ENCODE peak calls at places on chromosomes 12 and 14, in four cellular contexts. One of them, this sample, is unnamed.

GRCh38 chr12:78402366-78403134 is 462.0 kb upstream of the SYT1 start:
- DNase-seq in kidney epithelial cell: no peak
- DNase-seq in Kasumi-1: no peak
- DNase-seq in stimulated activated CD4-positive, alpha-beta T cell treated with anti-CD3 and anti-CD28 coated beads, Interleukin-2, amount 100 ng/mL, for 48 hours: no peak
- DNase-seq in this sample: no peak

GRCh38 chr14:49467091-49467490 is 119.1 kb downstream of the RPS29 start:
- DNase-seq in kidney epithelial cell: no peak
- DNase-seq in Kasumi-1: no peak
- DNase-seq in stimulated activated CD4-positive, alpha-beta T cell treated with anti-CD3 and anti-CD28 coated beads, Interleukin-2, amount 100 ng/mL, for 48 hours: no peak
- DNase-seq in this sample: no peak

GRCh38 chr12:116317139-116317538 is 39.6 kb upstream of the MED13L start:
- DNase-seq in kidney epithelial cell: no peak
- DNase-seq in Kasumi-1: no peak
- DNase-seq in stimulated activated CD4-positive, alpha-beta T cell treated with anti-CD3 and anti-CD28 coated beads, Interleukin-2, amount 100 ng/mL, for 48 hours: no peak
- DNase-seq in this sample: no peak

GRCh38 chr14:65159281-65160062 is 57.2 kb upstream of the MAX start:
- DNase-seq in kidney epithelial cell: no peak
- DNase-seq in Kasumi-1: no peak
- DNase-seq in stimulated activated CD4-positive, alpha-beta T cell treated with anti-CD3 and anti-CD28 coated beads, Interleukin-2, amount 100 ng/mL, for 48 hours: no peak
- DNase-seq in this sample: peak; percentile 36

GRCh38 chr12:41663487-41664258 is 475.6 kb downstream of the PDZRN4 start:
- DNase-seq in kidney epithelial cell: no peak
- DNase-seq in Kasumi-1: peak; percentile 57
- DNase-seq in stimulated activated CD4-positive, alpha-beta T cell treated with anti-CD3 and anti-CD28 coated beads, Interleukin-2, amount 100 ng/mL, for 48 hours: no peak
- DNase-seq in this sample: peak; percentile 72

GRCh38 chr12:116136340-116136739 is 141.2 kb downstream of the MED13L start:
- DNase-seq in kidney epithelial cell: no peak
- DNase-seq in Kasumi-1: peak; percentile 26
- DNase-seq in stimulated activated CD4-positive, alpha-beta T cell treated with anti-CD3 and anti-CD28 coated beads, Interleukin-2, amount 100 ng/mL, for 48 hours: no peak
- DNase-seq in this sample: no peak

GRCh38 chr12:64521838-64522237 is 69.9 kb downstream of the TBK1 start:
- DNase-seq in kidney epithelial cell: no peak
- DNase-seq in Kasumi-1: no peak
- DNase-seq in stimulated activated CD4-positive, alpha-beta T cell treated with anti-CD3 and anti-CD28 coated beads, Interleukin-2, amount 100 ng/mL, for 48 hours: no peak
- DNase-seq in this sample: no peak

GRCh38 chr14:94445003-94445402 is 7.6 kb downstream of the SERPINA11 start:
- DNase-seq in kidney epithelial cell: no peak
- DNase-seq in Kasumi-1: no peak
- DNase-seq in stimulated activated CD4-positive, alpha-beta T cell treated with anti-CD3 and anti-CD28 coated beads, Interleukin-2, amount 100 ng/mL, for 48 hours: no peak
- DNase-seq in this sample: no peak

GRCh38 chr12:93978553-93978952 is 169.8 kb upstream of the PLXNC1 start:
- DNase-seq in kidney epithelial cell: no peak
- DNase-seq in Kasumi-1: no peak
- DNase-seq in stimulated activated CD4-positive, alpha-beta T cell treated with anti-CD3 and anti-CD28 coated beads, Interleukin-2, amount 100 ng/mL, for 48 hours: no peak
- DNase-seq in this sample: no peak

GRCh38 chr14:105853089-105853906 is 326.9 kb downstream of the TMEM121 start:
- DNase-seq in kidney epithelial cell: no peak
- DNase-seq in Kasumi-1: no peak
- DNase-seq in stimulated activated CD4-positive, alpha-beta T cell treated with anti-CD3 and anti-CD28 coated beads, Interleukin-2, amount 100 ng/mL, for 48 hours: no peak
- DNase-seq in this sample: no peak

GRCh38 chr12:42482086-42482819 is 107.3 kb downstream of the PRICKLE1 start:
- DNase-seq in kidney epithelial cell: no peak
- DNase-seq in Kasumi-1: no peak
- DNase-seq in stimulated activated CD4-positive, alpha-beta T cell treated with anti-CD3 and anti-CD28 coated beads, Interleukin-2, amount 100 ng/mL, for 48 hours: no peak
- DNase-seq in this sample: no peak

GRCh38 chr14:103512701-103513611 is 9.7 kb downstream of the CKB start:
- DNase-seq in kidney epithelial cell: no peak
- DNase-seq in Kasumi-1: peak; percentile 34
- DNase-seq in stimulated activated CD4-positive, alpha-beta T cell treated with anti-CD3 and anti-CD28 coated beads, Interleukin-2, amount 100 ng/mL, for 48 hours: no peak
- DNase-seq in this sample: peak; percentile 45

GRCh38 chr12:2397356-2398045 is 344.7 kb downstream of the CACNA1C start:
- DNase-seq in kidney epithelial cell: no peak
- DNase-seq in Kasumi-1: no peak
- DNase-seq in stimulated activated CD4-positive, alpha-beta T cell treated with anti-CD3 and anti-CD28 coated beads, Interleukin-2, amount 100 ng/mL, for 48 hours: no peak
- DNase-seq in this sample: no peak

GRCh38 chr12:126507231-126507630 is 1442.0 kb downstream of the AACS start:
- DNase-seq in kidney epithelial cell: no peak
- DNase-seq in Kasumi-1: no peak
- DNase-seq in stimulated activated CD4-positive, alpha-beta T cell treated with anti-CD3 and anti-CD28 coated beads, Interleukin-2, amount 100 ng/mL, for 48 hours: no peak
- DNase-seq in this sample: no peak

GRCh38 chr12:103827800-103828440 is 13.1 kb downstream of the NT5DC3 start:
- DNase-seq in kidney epithelial cell: no peak
- DNase-seq in Kasumi-1: no peak
- DNase-seq in stimulated activated CD4-positive, alpha-beta T cell treated with anti-CD3 and anti-CD28 coated beads, Interleukin-2, amount 100 ng/mL, for 48 hours: no peak
- DNase-seq in this sample: no peak

GRCh38 chr12:51442324-51442723 is 17.7 kb downstream of the SLC4A8 start:
- DNase-seq in kidney epithelial cell: no peak
- DNase-seq in Kasumi-1: no peak
- DNase-seq in stimulated activated CD4-positive, alpha-beta T cell treated with anti-CD3 and anti-CD28 coated beads, Interleukin-2, amount 100 ng/mL, for 48 hours: no peak
- DNase-seq in this sample: peak; percentile 14

GRCh38 chr12:42933461-42934081 is 344.0 kb upstream of the PRICKLE1 start:
- DNase-seq in kidney epithelial cell: no peak
- DNase-seq in Kasumi-1: no peak
- DNase-seq in stimulated activated CD4-positive, alpha-beta T cell treated with anti-CD3 and anti-CD28 coated beads, Interleukin-2, amount 100 ng/mL, for 48 hours: no peak
- DNase-seq in this sample: no peak

GRCh38 chr14:26863736-26864135 is 265.9 kb upstream of the NOVA1 start:
- DNase-seq in kidney epithelial cell: peak; percentile 31
- DNase-seq in Kasumi-1: peak; percentile 30
- DNase-seq in stimulated activated CD4-positive, alpha-beta T cell treated with anti-CD3 and anti-CD28 coated beads, Interleukin-2, amount 100 ng/mL, for 48 hours: no peak
- DNase-seq in this sample: peak; percentile 38

GRCh38 chr14:77867476-77867875 is 67.6 kb downstream of the ADCK1 start:
- DNase-seq in kidney epithelial cell: no peak
- DNase-seq in Kasumi-1: no peak
- DNase-seq in stimulated activated CD4-positive, alpha-beta T cell treated with anti-CD3 and anti-CD28 coated beads, Interleukin-2, amount 100 ng/mL, for 48 hours: no peak
- DNase-seq in this sample: no peak

GRCh38 chr14:59321184-59321952 is 132.9 kb downstream of the DAAM1 start:
- DNase-seq in kidney epithelial cell: peak; percentile 49
- DNase-seq in Kasumi-1: no peak
- DNase-seq in stimulated activated CD4-positive, alpha-beta T cell treated with anti-CD3 and anti-CD28 coated beads, Interleukin-2, amount 100 ng/mL, for 48 hours: no peak
- DNase-seq in this sample: peak; percentile 17

GRCh38 chr14:81519200-81519998 is 14.3 kb downstream of the SEL1L start:
- DNase-seq in kidney epithelial cell: no peak
- DNase-seq in Kasumi-1: peak; percentile 99
- DNase-seq in stimulated activated CD4-positive, alpha-beta T cell treated with anti-CD3 and anti-CD28 coated beads, Interleukin-2, amount 100 ng/mL, for 48 hours: no peak
- DNase-seq in this sample: no peak

GRCh38 chr14:90911121-90911520 is 94.9 kb upstream of the TTC7B start:
- DNase-seq in kidney epithelial cell: no peak
- DNase-seq in Kasumi-1: no peak
- DNase-seq in stimulated activated CD4-positive, alpha-beta T cell treated with anti-CD3 and anti-CD28 coated beads, Interleukin-2, amount 100 ng/mL, for 48 hours: no peak
- DNase-seq in this sample: no peak

GRCh38 chr12:20000229-20000869 is 368.0 kb upstream of the PDE3A start:
- DNase-seq in kidney epithelial cell: no peak
- DNase-seq in Kasumi-1: no peak
- DNase-seq in stimulated activated CD4-positive, alpha-beta T cell treated with anti-CD3 and anti-CD28 coated beads, Interleukin-2, amount 100 ng/mL, for 48 hours: no peak
- DNase-seq in this sample: no peak

GRCh38 chr12:55142896-55143870 is 17.0 kb downstream of the OR9K2 start:
- DNase-seq in kidney epithelial cell: peak; percentile 16
- DNase-seq in Kasumi-1: peak; percentile 77
- DNase-seq in stimulated activated CD4-positive, alpha-beta T cell treated with anti-CD3 and anti-CD28 coated beads, Interleukin-2, amount 100 ng/mL, for 48 hours: peak; percentile 33
- DNase-seq in this sample: peak; percentile 47

GRCh38 chr14:36553650-36554260 is 28.7 kb downstream of the NKX2-8 start:
- DNase-seq in kidney epithelial cell: no peak
- DNase-seq in Kasumi-1: peak; percentile 68
- DNase-seq in stimulated activated CD4-positive, alpha-beta T cell treated with anti-CD3 and anti-CD28 coated beads, Interleukin-2, amount 100 ng/mL, for 48 hours: no peak
- DNase-seq in this sample: peak; percentile 44